ENCODE peak calls at places on chromosomes 6 and 20, in nine cellular contexts. P, F, A, E, Q, X, W, I and D are unnamed samples.

GRCh38 chr20:61674688-61675087 is 391.0 kb downstream of the TAF4 start:
- DNase-seq in P (no peak), F (no peak), A (no peak), E (no peak), Q (no peak), X (no peak), W (no peak), I (no peak), D (no peak)

GRCh38 chr6:110643175-110643574 is 166.8 kb upstream of the SLC22A16 start:
- DNase-seq in P (no peak), F (peak), A (no peak), E (no peak), Q (no peak), X (no peak), W (no peak), I (no peak), D (no peak)

GRCh38 chr6:13769655-13770053 is 44.7 kb downstream of the MCUR1 start:
- DNase-seq in P (no peak), F (no peak), A (no peak), E (no peak), Q (no peak), X (no peak), W (no peak), I (no peak), D (no peak)

GRCh38 chr20:24781061-24781980 is 167.7 kb upstream of the CST7 start:
- DNase-seq in P (no peak), F (peak), A (no peak), E (no peak), Q (no peak), X (peak), W (peak), I (peak), D (no peak)

GRCh38 chr6:128713461-128713860 is 169.5 kb upstream of the LAMA2 start:
- DNase-seq in P (no peak), F (peak), A (no peak), E (no peak), Q (no peak), X (no peak), W (no peak), I (no peak), D (no peak)

GRCh38 chr6:163383912-163384311 is 30.6 kb upstream of the QKI start:
- DNase-seq in P (no peak), F (peak), A (peak), E (no peak), Q (no peak), X (no peak), W (no peak), I (no peak), D (no peak)

GRCh38 chr20:16821211-16822089 is 73.3 kb downstream of the OTOR start:
- DNase-seq in P (peak), F (peak), A (peak), E (peak), Q (no peak), X (no peak), W (peak), I (peak), D (peak)

GRCh38 chr20:47220161-47220582 is 136.3 kb downstream of the ZMYND8 start:
- DNase-seq in P (no peak), F (no peak), A (peak), E (peak), Q (no peak), X (no peak), W (peak), I (peak), D (peak)

GRCh38 chr6:83884523-83884922 is 25.0 kb downstream of the CYB5R4 start:
- DNase-seq in P (peak), F (peak), A (peak), E (peak), Q (no peak), X (no peak), W (no peak), I (no peak), D (peak)

GRCh38 chr20:44319880-44320422 is 8.9 kb upstream of the FITM2 start:
- DNase-seq in P (no peak), F (no peak), A (no peak), E (no peak), Q (no peak), X (no peak), W (no peak), I (no peak), D (no peak)

GRCh38 chr20:5550738-5551529 is 199.3 kb upstream of the SHLD1 start:
- DNase-seq in P (no peak), F (no peak), A (no peak), E (no peak), Q (no peak), X (no peak), W (no peak), I (no peak), D (no peak)

GRCh38 chr6:37369321-37370196 is 15.8 kb downstream of the RNF8 start:
- DNase-seq in P (no peak), F (peak), A (no peak), E (no peak), Q (no peak), X (no peak), W (no peak), I (no peak), D (no peak)

GRCh38 chr20:63565021-63565698 is 8.9 kb downstream of the HELZ2 start:
- DNase-seq in P (no peak), F (no peak), A (no peak), E (no peak), Q (no peak), X (no peak), W (no peak), I (no peak), D (no peak)

GRCh38 chr20:36506253-36506652 is 35.1 kb upstream of the MYL9 start:
- DNase-seq in P (no peak), F (no peak), A (no peak), E (no peak), Q (no peak), X (no peak), W (no peak), I (no peak), D (no peak)

GRCh38 chr6:219641-220198 is 72.6 kb upstream of the DUSP22 start:
- DNase-seq in P (peak), F (peak), A (no peak), E (no peak), Q (peak), X (peak), W (no peak), I (peak), D (no peak)

GRCh38 chr6:71211799-71212198 is 76.8 kb upstream of the OGFRL1 start:
- DNase-seq in P (no peak), F (no peak), A (no peak), E (no peak), Q (no peak), X (no peak), W (no peak), I (no peak), D (no peak)

DNA sequence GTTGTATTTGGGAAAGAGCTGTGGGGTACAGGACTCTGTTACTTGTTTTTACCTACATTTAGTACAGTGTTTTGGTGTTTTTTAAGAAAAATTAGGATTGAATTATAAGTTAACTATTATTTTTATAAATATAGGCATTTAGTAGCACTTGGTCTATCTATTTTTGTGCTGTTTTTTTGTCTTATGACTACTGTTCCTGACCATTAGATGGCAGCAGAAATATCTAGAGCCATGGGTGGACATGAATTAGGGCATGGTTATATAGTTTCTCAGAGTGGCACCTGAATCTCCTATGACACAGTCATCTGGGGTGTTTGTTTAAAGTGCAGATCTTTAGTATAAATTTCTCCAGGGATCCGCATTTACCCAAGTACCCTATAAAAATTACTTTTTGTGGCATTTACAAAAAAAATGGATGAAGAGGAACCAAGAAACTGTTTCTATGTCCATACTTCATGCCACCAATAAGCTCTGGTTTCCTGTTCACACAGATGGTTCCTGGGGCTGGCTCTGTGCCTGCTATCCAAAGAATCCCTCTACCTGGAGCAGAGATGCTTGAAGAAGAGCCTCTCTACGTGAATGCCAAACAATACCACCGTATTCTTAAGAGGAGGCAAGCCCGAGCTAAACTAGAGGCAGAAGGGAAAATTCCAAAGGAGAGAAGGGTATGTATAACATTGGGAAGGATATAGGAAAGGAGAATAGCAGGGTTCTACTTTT is 19.8 kb downstream of the NFYA start:
- DNase-seq in P (no peak), F (peak), A (no peak), E (peak), Q (no peak), X (no peak), W (no peak), I (no peak), D (peak)
- TF ChIP-seq CTCF in P (peak), F (peak), A (peak), E (no peak), Q (no peak), X (peak), W (no peak), I (no peak), D (no peak)

GRCh38 chr6:168116975-168117899 is 38.2 kb upstream of the FRMD1 start:
- DNase-seq in P (no peak), F (no peak), A (no peak), E (no peak), Q (no peak), X (no peak), W (no peak), I (no peak), D (no peak)

GRCh38 chr6:168113226-168113625 is 34.2 kb upstream of the FRMD1 start:
- DNase-seq in P (no peak), F (no peak), A (no peak), E (no peak), Q (no peak), X (no peak), W (no peak), I (no peak), D (no peak)

GRCh38 chr6:168116446-168116974 is 37.5 kb upstream of the FRMD1 start:
- DNase-seq in P (no peak), F (no peak), A (no peak), E (no peak), Q (no peak), X (no peak), W (no peak), I (no peak), D (no peak)

GRCh38 chr6:168117942-168118341 is 38.9 kb upstream of the FRMD1 start:
- DNase-seq in P (no peak), F (no peak), A (no peak), E (no peak), Q (no peak), X (no peak), W (no peak), I (no peak), D (no peak)

DNA sequence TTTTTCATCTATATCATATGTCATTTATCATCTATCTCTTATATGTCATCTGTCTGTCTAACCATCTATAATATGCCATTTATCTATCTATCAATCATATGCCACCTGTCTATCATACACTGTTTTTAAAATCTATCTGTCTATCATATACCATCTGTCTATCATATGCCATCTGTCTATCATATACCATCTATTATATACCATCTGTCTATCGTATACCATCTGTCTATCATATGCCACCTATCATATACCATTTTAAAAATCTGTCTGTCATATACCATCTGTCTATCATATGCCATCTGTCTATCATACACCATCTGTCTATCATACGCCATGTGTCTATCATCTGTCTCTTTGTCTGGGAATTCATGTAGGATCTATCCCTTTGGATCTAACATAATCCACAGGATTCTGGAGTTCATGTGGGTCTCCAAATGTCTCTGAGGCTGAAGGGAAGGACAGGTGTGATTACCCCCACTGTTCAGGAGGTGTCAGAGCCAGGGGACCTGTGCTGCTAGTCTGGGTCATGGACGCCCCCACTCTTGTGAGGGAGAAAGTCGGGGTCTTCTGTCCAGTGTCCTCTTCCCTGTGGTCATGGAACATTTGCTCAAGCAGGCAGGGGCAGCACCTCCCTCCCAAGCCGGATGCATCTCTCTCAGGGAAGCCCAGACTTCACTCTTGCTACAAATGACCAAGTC is 36.9 kb upstream of the FRMD1 start:
- DNase-seq in P (no peak), F (no peak), A (no peak), E (no peak), Q (no peak), X (no peak), W (no peak), I (no peak), D (no peak)
- TF ChIP-seq CTCF in P (no peak), F (no peak), A (no peak), E (no peak), Q (no peak), X (no peak), W (no peak), I (no peak), D (no peak)

DNA sequence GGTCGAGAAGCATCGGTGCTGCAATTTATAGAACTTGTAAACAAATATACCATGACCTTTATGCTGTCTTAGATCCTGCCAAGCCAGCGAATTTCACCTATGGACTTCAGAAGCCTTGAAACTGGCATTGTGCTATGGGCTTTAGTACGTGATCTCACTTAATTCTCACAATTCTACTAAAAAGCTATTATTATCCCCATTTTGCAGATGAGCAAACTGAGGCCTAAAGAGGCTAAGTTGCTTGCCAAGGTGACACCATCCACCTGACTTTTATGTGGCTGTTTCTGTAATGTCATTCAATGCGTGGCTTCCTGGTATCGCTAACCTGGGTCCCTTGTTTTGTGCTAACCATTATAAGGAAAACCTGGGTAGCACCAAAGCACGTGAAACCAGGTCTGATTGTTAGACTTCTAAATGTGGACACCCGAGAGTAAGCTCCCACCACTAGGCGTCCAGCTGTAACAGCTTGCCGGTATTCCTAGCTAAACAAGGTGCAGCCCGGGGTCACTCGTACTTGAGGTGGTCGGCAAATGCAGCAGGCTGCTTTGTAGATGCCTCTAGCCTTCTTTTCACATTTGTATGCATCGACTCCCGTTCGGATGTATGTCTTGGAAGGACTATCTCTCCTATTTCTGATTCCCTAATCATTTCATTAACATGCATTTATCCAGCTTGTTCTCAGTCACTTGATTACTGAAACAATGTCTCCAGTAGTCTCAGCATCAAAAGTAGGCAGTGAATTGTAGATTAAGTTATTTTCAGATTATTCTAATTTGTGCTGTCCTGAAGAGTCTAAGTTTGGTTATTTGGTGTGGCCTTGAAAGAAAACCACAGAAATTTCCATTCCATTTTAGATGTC is 1.1 kb downstream of the SYNJ2 start:
- DNase-seq in P (no peak), F (peak), A (no peak), E (no peak), Q (no peak), X (no peak), W (no peak), I (no peak), D (peak)
- TF ChIP-seq CTCF in P (peak), F (peak), A (peak), E (no peak), Q (no peak), X (peak), W (no peak), I (no peak), D (no peak)

GRCh38 chr6:7976485-7977010 is 66.0 kb upstream of the TXNDC5 start:
- DNase-seq in P (no peak), F (no peak), A (no peak), E (no peak), Q (no peak), X (no peak), W (no peak), I (no peak), D (no peak)
- TF ChIP-seq CTCF in P (no peak), F (no peak), A (no peak), E (no peak), Q (no peak), X (no peak), W (no peak), I (no peak), D (no peak)

GRCh38 chr20:34955232-34956040 is at the start of the genes GSS and MYH7B:
- DNase-seq in P (peak), F (peak), A (peak), E (peak), Q (peak), X (peak), W (peak), I (peak), D (peak)
- TF ChIP-seq CTCF in P (peak), F (peak), A (peak), E (peak), Q (peak), X (peak), W (no peak), I (no peak), D (peak)